ENCODE peak calls at places on chromosome X, in nine cellular contexts. R is uterus, L is keratinocyte, W is neural crest cell, B is tibial artery, N is endothelial cell, H is adrenal gland, M is bronchial epithelial cell, Y is breast epithelium. K is an unnamed sample.

GRCh38 chrX:69365349-69365748 is 138.8 kb upstream of the NALF2 start:
- DNase-seq in R (no peak), L (no peak), W (no peak), B (no peak), N (no peak), H (no peak), M (no peak), Y (no peak), K (no peak)

GRCh38 chrX:10597871-10598270 is 22.5 kb downstream of the MID1 start:
- DNase-seq in R (no peak), L (no peak), W (no peak), B (no peak), N (peak), H (peak), M (peak), Y (no peak), K (no peak)

GRCh38 chrX:63350551-63350950 is 581 bp downstream of the SPIN4 start:
- DNase-seq in R (peak), L (no peak), W (no peak), B (no peak), N (peak), H (peak), M (peak), Y (no peak), K (peak)

GRCh38 chrX:153414838-153415552 is 3.7 kb downstream of the ZFP92 start:
- DNase-seq in R (no peak), L (no peak), W (no peak), B (no peak), N (no peak), H (peak), M (no peak), Y (no peak), K (no peak)

GRCh38 chrX:129000018-129000417 is 523.3 kb downstream of the SMARCA1 start:
- DNase-seq in R (no peak), L (no peak), W (no peak), B (no peak), N (no peak), H (no peak), M (no peak), Y (no peak), K (no peak)

GRCh38 chrX:39212456-39212855 is 411.2 kb downstream of the MID1IP1 start:
- DNase-seq in R (no peak), L (no peak), W (no peak), B (no peak), N (no peak), H (no peak), M (peak), Y (no peak), K (no peak)

GRCh38 chrX:120753413-120754251 is 122.0 kb downstream of the CT47B1 start:
- DNase-seq in R (no peak), L (no peak), W (no peak), B (no peak), N (no peak), H (no peak), M (no peak), Y (no peak), K (peak)

GRCh38 chrX:12950851-12951589 is 23.9 kb upstream of the TMSB4X start:
- DNase-seq in R (no peak), L (no peak), W (peak), B (no peak), N (peak), H (peak), M (no peak), Y (no peak), K (no peak)

GRCh38 chrX:131854586-131854985 is 168.5 kb upstream of the STK26 start:
- DNase-seq in R (no peak), L (no peak), W (no peak), B (no peak), N (no peak), H (no peak), M (peak), Y (no peak), K (no peak)

GRCh38 chrX:72495041-72495440 is 77.6 kb downstream of the HDAC8 start:
- DNase-seq in R (peak), L (no peak), W (no peak), B (no peak), N (no peak), H (no peak), M (no peak), Y (no peak), K (no peak)

GRCh38 chrX:53321216-53321942 is 40.0 kb upstream of the IQSEC2 start:
- DNase-seq in R (no peak), L (no peak), W (no peak), B (no peak), N (no peak), H (peak), M (no peak), Y (no peak), K (no peak)

GRCh38 chrX:103488332-103488731 is 31.0 kb downstream of the RAB40A start:
- DNase-seq in R (no peak), L (no peak), W (no peak), B (no peak), N (no peak), H (peak), M (no peak), Y (no peak), K (no peak)

GRCh38 chrX:110322603-110323002 is 4.7 kb upstream of the AMMECR1 start:
- DNase-seq in R (no peak), L (no peak), W (no peak), B (no peak), N (no peak), H (no peak), M (peak), Y (no peak), K (no peak)

GRCh38 chrX:130060122-130061069 is 49.9 kb downstream of the ELF4 start:
- DNase-seq in R (peak), L (no peak), W (peak), B (peak), N (peak), H (peak), M (peak), Y (peak), K (peak)

GRCh38 chrX:30147996-30148643 is 67.2 kb upstream of the MAGEB2 start:
- DNase-seq in R (no peak), L (no peak), W (no peak), B (no peak), N (no peak), H (no peak), M (no peak), Y (no peak), K (no peak)

GRCh38 chrX:72299891-72300630 is 5.7 kb downstream of the CITED1 start:
- DNase-seq in R (no peak), L (no peak), W (no peak), B (no peak), N (no peak), H (no peak), M (no peak), Y (no peak), K (no peak)

GRCh38 chrX:103774070-103774642 is 2.5 kb upstream of the PLP1 start:
- DNase-seq in R (no peak), L (no peak), W (no peak), B (no peak), N (no peak), H (peak), M (peak), Y (no peak), K (no peak)

GRCh38 chrX:13200398-13200797 is 119.5 kb downstream of the ATXN3L start:
- DNase-seq in R (no peak), L (no peak), W (no peak), B (no peak), N (no peak), H (no peak), M (no peak), Y (no peak), K (no peak)

GRCh38 chrX:21744721-21745120 is 13.2 kb downstream of the SMPX start:
- DNase-seq in R (no peak), L (no peak), W (no peak), B (no peak), N (no peak), H (no peak), M (no peak), Y (no peak), K (no peak)

GRCh38 chrX:130994671-130995070 is 63.5 kb upstream of the ARHGAP36 start:
- DNase-seq in R (no peak), L (no peak), W (peak), B (no peak), N (peak), H (peak), M (no peak), Y (no peak), K (no peak)

GRCh38 chrX:21907250-21907649 is 33.3 kb upstream of the SMS start:
- DNase-seq in R (no peak), L (no peak), W (no peak), B (no peak), N (no peak), H (no peak), M (no peak), Y (no peak), K (no peak)

GRCh38 chrX:122591546-122591945 is 592.5 kb upstream of the GRIA3 start:
- DNase-seq in R (no peak), L (no peak), W (no peak), B (no peak), N (no peak), H (no peak), M (no peak), Y (no peak), K (no peak)

GRCh38 chrX:153909024-153909979 is 4.8 kb downstream of the AVPR2 start:
- DNase-seq in R (no peak), L (no peak), W (no peak), B (no peak), N (no peak), H (no peak), M (no peak), Y (no peak), K (no peak)

GRCh38 chrX:131704136-131704695 is 160.3 kb downstream of the OR13H1 start:
- DNase-seq in R (peak), L (no peak), W (no peak), B (no peak), N (no peak), H (no peak), M (no peak), Y (peak), K (no peak)

GRCh38 chrX:19810809-19811208 is 76.6 kb downstream of the SH3KBP1 start:
- DNase-seq in R (no peak), L (no peak), W (no peak), B (no peak), N (no peak), H (no peak), M (no peak), Y (no peak), K (no peak)

GRCh38 chrX:25721564-25721963 is 416.6 kb upstream of the MAGEB18 start:
- DNase-seq in R (no peak), L (no peak), W (no peak), B (no peak), N (no peak), H (no peak), M (no peak), Y (no peak), K (no peak)

DNA sequence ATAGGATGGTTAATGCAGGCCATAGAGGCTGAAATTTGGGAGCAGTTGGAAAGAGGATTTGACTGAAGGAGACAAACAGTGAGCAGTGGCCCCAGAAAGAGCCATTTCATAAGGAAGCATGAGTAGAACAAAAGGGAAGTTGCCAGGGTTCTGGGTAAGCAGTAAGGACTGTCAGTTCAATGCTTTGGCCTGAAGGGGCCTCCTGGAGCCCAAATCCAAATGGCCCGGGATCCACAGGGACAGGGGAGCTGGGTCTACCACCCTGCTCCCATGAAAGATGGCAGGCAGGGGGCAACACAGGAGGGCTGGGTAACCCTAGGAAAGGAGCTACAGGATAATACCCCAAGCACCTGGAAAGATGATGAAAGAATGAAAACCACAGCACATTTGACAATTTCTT is 4.1 kb upstream of the INTS6L start:
- DNase-seq in R (no peak), L (no peak), W (no peak), B (no peak), N (peak), H (no peak), M (no peak), Y (no peak), K (no peak)
- TF ChIP-seq CTCF in R (no peak), L (no peak), W (no peak), B (no peak), N (no peak), H (no peak), M (no peak), Y (no peak), K (no peak)

DNA sequence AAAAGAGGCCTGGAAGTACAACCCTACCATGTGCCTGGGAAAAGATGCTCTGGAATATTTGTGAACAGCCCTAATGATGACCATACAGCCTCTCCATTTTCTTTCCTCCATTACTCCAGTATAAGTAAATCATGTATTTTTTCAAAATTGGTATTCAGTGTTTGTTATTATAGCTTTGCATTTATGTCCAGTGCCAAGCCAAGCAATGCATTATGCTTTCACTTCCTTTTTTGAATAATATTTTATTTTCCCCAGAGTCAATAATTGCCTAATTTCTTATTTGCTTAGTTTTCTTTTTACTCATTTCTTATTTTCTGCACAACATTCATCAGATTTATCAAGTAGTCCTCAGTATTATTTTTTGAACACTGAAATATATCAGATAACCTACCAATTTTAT is 49.3 kb upstream of the EOLA2 start:
- DNase-seq in R (no peak), L (no peak), W (no peak), B (no peak), N (no peak), H (no peak), M (no peak), Y (no peak), K (no peak)
- TF ChIP-seq CTCF in R (no peak), L (no peak), W (no peak), B (no peak), N (no peak), H (no peak), M (no peak), Y (no peak), K (no peak)

DNA sequence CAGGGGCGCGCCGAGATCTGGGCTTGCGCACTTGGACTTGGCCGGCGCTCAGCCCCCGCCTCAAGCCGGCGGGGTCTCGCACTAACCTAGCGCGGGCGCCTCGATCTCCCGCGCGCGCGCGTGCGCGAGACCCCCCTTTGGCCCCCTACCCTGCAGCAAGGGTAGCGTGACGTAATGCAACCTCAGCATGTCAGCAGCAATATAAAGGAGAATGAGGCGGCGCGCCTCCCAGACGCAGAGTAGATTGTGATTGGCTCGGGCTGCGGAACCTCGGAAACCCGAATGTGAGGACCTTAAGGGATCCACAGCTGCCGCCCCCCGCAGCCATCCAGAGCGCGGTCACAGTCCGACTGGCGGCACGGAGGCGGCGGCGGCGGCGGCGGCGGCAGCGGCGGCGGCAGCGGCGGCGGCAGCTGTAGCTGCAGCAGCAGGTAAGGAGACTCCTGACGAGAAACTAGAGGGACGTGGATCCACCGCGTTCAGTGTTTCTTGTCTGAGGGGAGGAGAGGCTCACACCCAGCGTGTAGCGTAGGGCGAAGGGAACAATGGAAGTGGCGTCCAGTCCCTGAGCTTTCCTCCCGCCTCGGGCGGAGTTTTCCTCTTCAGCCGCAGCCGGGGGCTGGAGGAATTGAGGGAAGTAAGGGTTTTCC is at the start of the genes SATL1 and ZNF711:
- DNase-seq in R (peak), L (no peak), W (peak), B (peak), N (peak), H (peak), M (no peak), Y (peak), K (peak)
- TF ChIP-seq CTCF in R (no peak), L (no peak), W (no peak), B (no peak), N (no peak), H (no peak), M (no peak), Y (no peak), K (no peak)

GRCh38 chrX:83658731-83659130 is 150.6 kb downstream of the POU3F4 start:
- DNase-seq in R (no peak), L (no peak), W (no peak), B (no peak), N (no peak), H (no peak), M (no peak), Y (no peak), K (no peak)
- TF ChIP-seq CTCF in R (no peak), L (no peak), W (peak), B (no peak), N (no peak), H (no peak), M (no peak), Y (no peak), K (no peak)

GRCh38 chrX:105876658-105877057 is 54.3 kb downstream of the NRK start:
- DNase-seq in R (no peak), L (no peak), W (no peak), B (no peak), N (no peak), H (no peak), M (peak), Y (no peak), K (no peak)
- TF ChIP-seq CTCF in R (no peak), L (no peak), W (peak), B (no peak), N (no peak), H (no peak), M (peak), Y (no peak), K (no peak)